ENCODE peak calls at places on chromosome 9, in four cellular contexts. L is AG08396; T is fibroblast of pulmonary artery; X is activated T-cell treated with anti-CD3 and anti-CD28 coated beads, Interleukin-2, amount 50 U/mL, for 1 hour. M is an unnamed sample.

GRCh38 chr9:98861881-98862501 is 54.5 kb downstream of the GALNT12 start:
- DNase-seq in L (no peak), X (no peak), T (peak), M (no peak)

GRCh38 chr9:121556580-121556979 is 56.9 kb upstream of the GGTA1 start:
- DNase-seq in T (peak), L (peak), X (no peak), M (peak)

GRCh38 chr9:128145536-128145935 is 3.7 kb upstream of the LCN2 start:
- DNase-seq in L (no peak), X (no peak), T (no peak), M (no peak)

GRCh38 chr9:7560669-7561305 is 238.8 kb downstream of the DMAC1 start:
- DNase-seq in X (no peak), T (no peak), L (no peak), M (no peak)

GRCh38 chr9:124390812-124391658 is 24.2 kb downstream of the PSMB7 start:
- DNase-seq in X (no peak), T (peak), L (no peak), M (no peak)

GRCh38 chr9:20624201-20625002 is 2.1 kb upstream of the MLLT3 start:
- DNase-seq in L (peak), T (peak), X (no peak), M (peak)

GRCh38 chr9:136170291-136170901 is 34.5 kb downstream of the LHX3 start:
- DNase-seq in X (peak), T (peak), L (peak), M (no peak)

GRCh38 chr9:124618476-124618875 is 111.3 kb upstream of the NR5A1 start:
- DNase-seq in T (no peak), X (no peak), L (no peak), M (no peak)

GRCh38 chr9:133533878-133534277 is 626 bp upstream of the ADAMTSL2 start:
- DNase-seq in L (no peak), T (no peak), X (no peak), M (no peak)

GRCh38 chr9:87147803-87148202 is 200.5 kb upstream of the GAS1 start:
- DNase-seq in L (no peak), T (no peak), X (no peak), M (no peak)

GRCh38 chr9:30967484-30967883 is 1417.0 kb upstream of the ACO1 start:
- DNase-seq in X (no peak), T (peak), L (no peak), M (no peak)

GRCh38 chr9:120210301-120210700 is 369.7 kb downstream of the CDK5RAP2 start:
- DNase-seq in T (no peak), X (no peak), L (no peak), M (no peak)

GRCh38 chr9:96417610-96418073 is 528 bp downstream of the ZNF367 start:
- DNase-seq in L (no peak), X (no peak), T (no peak), M (no peak)

GRCh38 chr9:88604836-88605499 is 70.0 kb downstream of the NXNL2 start:
- DNase-seq in T (no peak), L (no peak), X (no peak), M (no peak)

GRCh38 chr9:101736723-101737122 is 1.7 kb downstream of the GRIN3A start:
- DNase-seq in L (no peak), X (no peak), T (no peak), M (no peak)

GRCh38 chr9:5448461-5448860 is 1.9 kb upstream of the CD274 start:
- DNase-seq in X (no peak), T (no peak), L (no peak), M (no peak)

GRCh38 chr9:134344068-134344820 is 18.0 kb downstream of the RXRA start:
- DNase-seq in T (no peak), L (no peak), X (peak), M (no peak)

GRCh38 chr9:116717150-116717549 is 30.0 kb downstream of the TRIM32 start:
- DNase-seq in T (no peak), X (no peak), L (no peak), M (no peak)

GRCh38 chr9:133254471-133254870 is 20.5 kb downstream of the ABO start:
- DNase-seq in X (no peak), T (no peak), L (no peak), M (no peak)

GRCh38 chr9:7067169-7067568 is 309.4 kb downstream of the KDM4C start:
- DNase-seq in X (no peak), L (no peak), T (no peak), M (no peak)

GRCh38 chr9:5857928-5858327 is 25.0 kb upstream of the ERMP1 start:
- DNase-seq in L (no peak), T (no peak), X (no peak), M (no peak)

GRCh38 chr9:76311576-76311975 is 82.7 kb downstream of the RFK start:
- DNase-seq in L (no peak), X (no peak), T (no peak), M (no peak)

GRCh38 chr9:128180447-128180846 is 10.9 kb downstream of the CIZ1 start:
- DNase-seq in L (no peak), X (no peak), T (no peak), M (no peak)

GRCh38 chr9:5510360-5510931 is at the start of gene PDCD1LG2:
- DNase-seq in X (no peak), L (no peak), T (peak), M (peak)

GRCh38 chr9:38035873-38036272 is 33.2 kb downstream of the SHB start:
- DNase-seq in T (peak), L (peak), X (no peak), M (peak)

M was measured in NCI-H226.